ENCODE peak calls at places on chromosome 12, in four cellular contexts. J, Q, P and V are unnamed samples.

GRCh38 chr12:11881835-11882234 is 188.9 kb upstream of the BCL2L14 start:
- DNase-seq in Q (no peak), P (no peak), J (no peak), V (no peak)

GRCh38 chr12:45290218-45290609 is 74.3 kb downstream of the ANO6 start:
- DNase-seq in Q (no peak), J (no peak), P (peak), V (peak)

GRCh38 chr12:119154435-119154818 is 24.3 kb upstream of the HSPB8 start:
- DNase-seq in Q (peak), P (peak), J (peak), V (peak)

GRCh38 chr12:6459004-6459337 is 7.1 kb downstream of the TAPBPL start:
- DNase-seq in Q (no peak), J (no peak), P (no peak), V (no peak)

GRCh38 chr12:132827763-132828703 is 636 bp downstream of the GOLGA3 start:
- DNase-seq in J (no peak), Q (no peak), P (peak), V (peak)

GRCh38 chr12:105330938-105331804 is 680 bp downstream of the C12orf75 start:
- DNase-seq in J (no peak), Q (no peak), P (peak), V (no peak)

GRCh38 chr12:108621161-108621560 is 12.5 kb downstream of the SELPLG start:
- DNase-seq in P (no peak), Q (no peak), J (no peak), V (no peak)

GRCh38 chr12:89801284-89801683 is 92.6 kb upstream of the ATP2B1 start:
- DNase-seq in P (no peak), J (no peak), Q (no peak), V (no peak)

GRCh38 chr12:50275545-50275944 is 7.8 kb downstream of the LIMA1 start:
- DNase-seq in J (no peak), P (no peak), Q (no peak), V (no peak)

GRCh38 chr12:47212701-47213039 is 132.9 kb upstream of the AMIGO2 start:
- DNase-seq in Q (no peak), P (no peak), J (no peak), V (no peak)

GRCh38 chr12:131112016-131112415 is 158.3 kb downstream of the ADGRD1 start:
- DNase-seq in P (peak), Q (no peak), J (no peak), V (no peak)

GRCh38 chr12:9792961-9793617 is 32.4 kb upstream of the CD69 start:
- DNase-seq in J (no peak), P (peak), Q (no peak), V (peak)

GRCh38 chr12:88897723-88898122 is 317.5 kb upstream of the KITLG start:
- DNase-seq in J (no peak), P (peak), Q (no peak), V (no peak)

GRCh38 chr12:124395284-124395752 is 100.4 kb downstream of the RFLNA start:
- DNase-seq in P (peak), J (no peak), Q (no peak), V (no peak)

GRCh38 chr12:53696285-53696654 is 20.4 kb upstream of the ATP5MC2 start:
- DNase-seq in J (peak), Q (peak), P (peak), V (peak)

GRCh38 chr12:12900786-12901157 is 9.4 kb downstream of the GPRC5A start:
- DNase-seq in P (no peak), Q (no peak), J (no peak), V (no peak)
- H2AK5ac ChIP-seq in P (peak), Q (no peak), J (no peak), V (no peak)

GRCh38 chr12:56521590-56522371 is at the start of gene RBMS2:
- DNase-seq in P (peak), Q (peak), J (no peak), V (peak)
- H3K4me3 ChIP-seq in P (peak), Q (peak), J (peak), V (peak)

GRCh38 chr12:10849425-10849878 is at the start of gene PRR4:
- DNase-seq in Q (no peak), J (no peak), P (no peak), V (no peak)
- H2BK12ac ChIP-seq in Q (no peak), J (no peak), P (no peak), V (no peak)

GRCh38 chr12:67681941-67682340 is 33.4 kb downstream of the DYRK2 start:
- DNase-seq in Q (no peak), J (no peak), P (no peak), V (no peak)

GRCh38 chr12:67676624-67677023 is 28.1 kb downstream of the DYRK2 start:
- DNase-seq in Q (no peak), P (no peak), J (no peak), V (no peak)

GRCh38 chr12:67677166-67677565 is 28.6 kb downstream of the DYRK2 start:
- DNase-seq in P (peak), J (no peak), Q (no peak), V (no peak)

DNA sequence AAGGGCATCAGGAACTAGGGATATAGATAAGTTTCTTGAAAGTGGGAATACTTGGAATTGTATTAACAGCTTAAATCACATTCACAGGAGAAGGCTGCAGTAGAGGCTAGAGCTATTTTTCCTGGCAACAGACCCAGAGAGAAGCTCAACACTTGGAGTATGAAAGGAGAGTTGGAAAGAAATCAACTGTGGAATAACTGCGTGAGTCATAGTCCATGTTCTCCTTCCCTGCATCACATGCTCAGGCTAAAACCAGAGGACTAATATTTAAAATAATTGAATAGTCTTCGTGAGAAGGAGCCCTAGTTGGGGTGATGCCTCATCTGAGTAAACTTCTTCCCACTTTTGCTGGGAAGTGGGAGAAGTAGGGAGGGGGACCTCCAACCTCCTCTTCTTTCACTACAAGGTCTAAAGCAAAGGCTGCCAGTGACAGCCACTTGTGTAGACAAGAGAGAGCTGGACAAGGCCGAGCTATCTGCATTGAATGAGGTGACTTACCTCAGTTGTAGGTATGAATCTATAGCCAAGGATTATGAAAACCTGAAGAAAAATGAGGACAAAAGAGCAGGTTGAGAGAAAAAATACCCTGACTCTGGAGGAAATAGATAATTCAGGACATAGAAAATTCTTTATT is 32.7 kb downstream of the DYRK2 start:
- DNase-seq in J (no peak), P (peak), Q (no peak), V (no peak)
- H2AK5ac ChIP-seq in J (no peak), P (peak), Q (no peak), V (no peak)